ENCODE peak calls at places on chromosomes 4 and X, in five cellular contexts. One of them, this sample, is unnamed.

GRCh38 chrX:69158166-69159040 is 6.8 kb downstream of the PJA1 start:
- DNase-seq in A549: peak
- DNase-seq in ovary: peak
- DNase-seq in stomach: peak
- DNase-seq in sigmoid colon: peak
- DNase-seq in this sample: peak

GRCh38 chrX:102863735-102864134 is 73.3 kb upstream of the RAB40AL start:
- DNase-seq in A549: peak
- DNase-seq in ovary: peak
- DNase-seq in stomach: peak
- DNase-seq in sigmoid colon: peak
- DNase-seq in this sample: peak

GRCh38 chr4:8589336-8589735 is 3.2 kb upstream of the CPZ start:
- DNase-seq in A549: no peak
- DNase-seq in ovary: peak
- DNase-seq in stomach: no peak
- DNase-seq in sigmoid colon: peak
- DNase-seq in this sample: no peak

GRCh38 chrX:123833387-123833786 is 26.5 kb upstream of the XIAP start:
- DNase-seq in A549: peak
- DNase-seq in ovary: peak
- DNase-seq in stomach: peak
- DNase-seq in sigmoid colon: peak
- DNase-seq in this sample: no peak

GRCh38 chrX:18938710-18939109 is 45.2 kb downstream of the PHKA2 start:
- DNase-seq in A549: no peak
- DNase-seq in ovary: no peak
- DNase-seq in stomach: no peak
- DNase-seq in sigmoid colon: no peak
- DNase-seq in this sample: no peak

GRCh38 chrX:8984231-8984630 is 49.7 kb downstream of the FAM9B start:
- DNase-seq in A549: no peak
- DNase-seq in ovary: no peak
- DNase-seq in stomach: no peak
- DNase-seq in sigmoid colon: no peak
- DNase-seq in this sample: no peak

GRCh38 chr4:156298230-156298629 is 344.6 kb upstream of the CTSO start:
- DNase-seq in A549: no peak
- DNase-seq in ovary: no peak
- DNase-seq in stomach: no peak
- DNase-seq in sigmoid colon: peak
- DNase-seq in this sample: no peak

GRCh38 chr4:88522702-88523324 is 763 bp downstream of the PYURF start:
- DNase-seq in A549: peak
- DNase-seq in ovary: peak
- DNase-seq in stomach: peak
- DNase-seq in sigmoid colon: peak
- DNase-seq in this sample: peak

GRCh38 chrX:30887721-30888120 is 1.3 kb downstream of the TAB3 start:
- DNase-seq in A549: no peak
- DNase-seq in ovary: no peak
- DNase-seq in stomach: no peak
- DNase-seq in sigmoid colon: no peak
- DNase-seq in this sample: no peak

GRCh38 chr4:113849771-113850170 is 88.2 kb upstream of the CAMK2D start:
- DNase-seq in A549: no peak
- DNase-seq in ovary: peak
- DNase-seq in stomach: no peak
- DNase-seq in sigmoid colon: no peak
- DNase-seq in this sample: no peak

GRCh38 chr4:99710681-99711345 is 53.2 kb upstream of the C4orf54 start:
- DNase-seq in A549: no peak
- DNase-seq in ovary: no peak
- DNase-seq in stomach: no peak
- DNase-seq in sigmoid colon: no peak
- DNase-seq in this sample: no peak

GRCh38 chr4:142160509-142160908 is 524.1 kb downstream of the IL15 start:
- DNase-seq in A549: no peak
- DNase-seq in ovary: no peak
- DNase-seq in stomach: no peak
- DNase-seq in sigmoid colon: no peak
- DNase-seq in this sample: no peak

GRCh38 chr4:16705341-16705740 is 193.1 kb downstream of the LDB2 start:
- DNase-seq in A549: no peak
- DNase-seq in ovary: no peak
- DNase-seq in stomach: no peak
- DNase-seq in sigmoid colon: no peak
- DNase-seq in this sample: no peak

GRCh38 chr4:112352736-112353135 is 55.6 kb downstream of the ALPK1 start:
- DNase-seq in A549: no peak
- DNase-seq in ovary: no peak
- DNase-seq in stomach: no peak
- DNase-seq in sigmoid colon: no peak
- DNase-seq in this sample: no peak

GRCh38 chr4:73847507-73848182 is 5.5 kb upstream of the PF4V1 start:
- DNase-seq in A549: no peak
- DNase-seq in ovary: no peak
- DNase-seq in stomach: no peak
- DNase-seq in sigmoid colon: no peak
- DNase-seq in this sample: no peak

GRCh38 chr4:27759621-27760020 is 899.0 kb downstream of the STIM2 start:
- DNase-seq in A549: no peak
- DNase-seq in ovary: no peak
- DNase-seq in stomach: no peak
- DNase-seq in sigmoid colon: no peak
- DNase-seq in this sample: no peak

GRCh38 chr4:157687971-157688370 is 467.4 kb downstream of the GRIA2 start:
- DNase-seq in A549: no peak
- DNase-seq in ovary: no peak
- DNase-seq in stomach: no peak
- DNase-seq in sigmoid colon: no peak
- DNase-seq in this sample: no peak

GRCh38 chr4:176001171-176002006 is 64.3 kb upstream of the WDR17 start:
- DNase-seq in A549: peak
- DNase-seq in ovary: peak
- DNase-seq in stomach: no peak
- DNase-seq in sigmoid colon: peak
- DNase-seq in this sample: no peak

GRCh38 chr4:5361968-5362367 is 310.7 kb downstream of the STK32B start:
- DNase-seq in A549: no peak
- DNase-seq in ovary: no peak
- DNase-seq in stomach: no peak
- DNase-seq in sigmoid colon: no peak
- DNase-seq in this sample: no peak

GRCh38 chr4:17654701-17655100 is 40.3 kb downstream of the MED28 start:
- DNase-seq in A549: no peak
- DNase-seq in ovary: no peak
- DNase-seq in stomach: no peak
- DNase-seq in sigmoid colon: no peak
- DNase-seq in this sample: no peak

GRCh38 chr4:80646061-80646460 is 310.5 kb downstream of the CFAP299 start:
- DNase-seq in A549: no peak
- DNase-seq in ovary: no peak
- DNase-seq in stomach: no peak
- DNase-seq in sigmoid colon: no peak
- DNase-seq in this sample: no peak

GRCh38 chrX:50483283-50483682 is 12.7 kb upstream of the DGKK start:
- DNase-seq in A549: no peak
- DNase-seq in ovary: no peak
- DNase-seq in stomach: no peak
- DNase-seq in sigmoid colon: no peak
- DNase-seq in this sample: no peak

GRCh38 chr4:173167793-173168395 is 717 bp upstream of the GALNT7 start:
- DNase-seq in A549: peak
- DNase-seq in ovary: peak
- DNase-seq in stomach: peak
- DNase-seq in sigmoid colon: peak
- DNase-seq in this sample: no peak

GRCh38 chr4:161256716-161257115 is 907.1 kb downstream of the FSTL5 start:
- DNase-seq in A549: no peak
- DNase-seq in ovary: no peak
- DNase-seq in stomach: no peak
- DNase-seq in sigmoid colon: no peak
- DNase-seq in this sample: no peak

GRCh38 chr4:183413562-183414200 is 30.8 kb upstream of the CDKN2AIP start:
- DNase-seq in A549: no peak
- DNase-seq in ovary: no peak
- DNase-seq in stomach: no peak
- DNase-seq in sigmoid colon: peak
- DNase-seq in this sample: no peak

GRCh38 chr4:164136181-164136616 is 617.7 kb upstream of the SMIM31 start:
- DNase-seq in A549: no peak
- DNase-seq in ovary: no peak
- DNase-seq in stomach: no peak
- DNase-seq in sigmoid colon: no peak
- DNase-seq in this sample: no peak

GRCh38 chrX:105752334-105752733 is 70.0 kb upstream of the NRK start:
- DNase-seq in A549: no peak
- DNase-seq in ovary: no peak
- DNase-seq in stomach: no peak
- DNase-seq in sigmoid colon: no peak
- DNase-seq in this sample: no peak

GRCh38 chrX:317424-318067 is 1.1 kb downstream of the GTPBP6 start:
- DNase-seq in A549: peak
- DNase-seq in ovary: no peak
- DNase-seq in stomach: no peak
- DNase-seq in sigmoid colon: no peak
- DNase-seq in this sample: no peak

GRCh38 chr4:120080533-120080932 is 13.9 kb upstream of the MAD2L1 start:
- DNase-seq in A549: no peak
- DNase-seq in ovary: no peak
- DNase-seq in stomach: no peak
- DNase-seq in sigmoid colon: no peak
- DNase-seq in this sample: no peak

GRCh38 chr4:176839656-176840055 is 46.9 kb upstream of the VEGFC start:
- DNase-seq in A549: no peak
- DNase-seq in ovary: no peak
- DNase-seq in stomach: no peak
- DNase-seq in sigmoid colon: no peak
- DNase-seq in this sample: no peak

GRCh38 chrX:130110379-130111219 is at the start of gene ELF4:
- DNase-seq in A549: peak
- DNase-seq in ovary: peak
- DNase-seq in stomach: peak
- DNase-seq in sigmoid colon: peak
- DNase-seq in this sample: no peak

GRCh38 chrX:105975382-105975781 is 63.1 kb downstream of the SERPINA7 start:
- DNase-seq in A549: no peak
- DNase-seq in ovary: no peak
- DNase-seq in stomach: no peak
- DNase-seq in sigmoid colon: no peak
- DNase-seq in this sample: no peak

DNA sequence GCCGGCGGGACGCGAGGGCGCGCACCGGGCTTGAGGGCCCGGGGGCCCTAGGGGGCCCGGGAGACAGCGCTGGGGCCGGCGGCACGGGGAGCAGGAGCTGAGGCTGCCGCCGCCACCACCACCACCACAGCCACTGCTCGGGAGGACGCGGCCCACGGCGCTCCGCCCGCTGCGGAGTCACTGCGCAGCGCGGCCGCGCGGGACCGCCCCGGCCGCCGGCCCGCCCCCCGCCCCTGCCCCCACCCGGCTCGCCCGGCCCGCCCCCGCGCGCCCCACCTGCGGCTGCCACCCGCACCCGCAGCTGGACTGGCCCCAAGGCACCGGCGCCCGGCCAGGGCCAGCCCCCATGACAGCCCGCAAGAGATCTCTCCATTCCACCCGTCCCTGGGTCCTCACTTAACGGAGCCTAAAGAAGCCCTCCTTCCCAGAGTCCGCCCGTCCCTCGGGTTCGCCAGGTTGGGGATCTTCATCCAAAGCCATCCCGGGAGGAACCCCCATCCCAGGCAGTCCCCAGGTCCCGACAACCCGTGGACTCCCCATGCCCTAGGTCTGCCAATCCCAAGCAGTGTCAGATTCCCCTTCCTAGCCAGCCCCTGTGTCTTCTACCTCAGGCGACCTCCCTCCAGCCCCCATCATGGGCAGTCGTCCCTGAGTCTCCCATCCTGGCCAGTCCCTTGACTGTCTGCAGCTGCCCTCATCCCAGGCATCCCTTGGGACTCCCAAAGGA is 40.0 kb upstream of the IQSEC2 start:
- DNase-seq in A549: no peak
- DNase-seq in ovary: no peak
- DNase-seq in stomach: no peak
- DNase-seq in sigmoid colon: no peak
- DNase-seq in this sample: no peak
- TF ChIP-seq POLR2A in A549: peak
- TF ChIP-seq POLR2A in ovary: no peak
- TF ChIP-seq POLR2A in stomach: no peak
- TF ChIP-seq POLR2A in sigmoid colon: no peak
- TF ChIP-seq POLR2A in this sample: no peak

GRCh38 chr4:182230256-182230655 is 12.9 kb upstream of the TENM3 start:
- DNase-seq in A549: no peak
- DNase-seq in ovary: no peak
- DNase-seq in stomach: no peak
- DNase-seq in sigmoid colon: no peak
- DNase-seq in this sample: no peak
- H3K4me3 ChIP-seq in A549: no peak
- H3K4me3 ChIP-seq in ovary: no peak
- H3K4me3 ChIP-seq in stomach: no peak
- H3K4me3 ChIP-seq in sigmoid colon: no peak
- H3K4me3 ChIP-seq in this sample: no peak

DNA sequence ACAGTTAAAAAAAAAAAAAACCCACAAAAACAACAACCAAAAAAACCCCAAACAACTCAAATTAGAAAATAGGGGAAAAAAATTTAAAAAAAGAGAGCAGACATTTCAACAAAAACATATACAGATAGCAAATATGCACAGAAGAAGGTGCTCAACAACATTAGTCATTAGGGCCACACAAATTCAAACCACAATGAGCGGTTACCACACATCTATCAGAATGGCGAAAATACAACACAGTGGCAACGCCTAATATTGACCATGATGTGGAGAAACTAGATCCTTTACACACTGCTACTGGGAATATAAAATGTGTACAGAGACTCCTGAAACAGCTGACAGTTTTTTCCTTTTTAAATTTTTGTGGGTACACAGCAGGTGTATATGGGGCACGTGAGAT is 19.4 kb downstream of the LYAR start:
- DNase-seq in A549: no peak
- DNase-seq in ovary: no peak
- DNase-seq in stomach: no peak
- DNase-seq in sigmoid colon: no peak
- DNase-seq in this sample: no peak
- TF ChIP-seq EP300 in A549: no peak
- TF ChIP-seq EP300 in ovary: no peak
- TF ChIP-seq EP300 in stomach: no peak
- TF ChIP-seq EP300 in sigmoid colon: no peak
- TF ChIP-seq EP300 in this sample: no peak

DNA sequence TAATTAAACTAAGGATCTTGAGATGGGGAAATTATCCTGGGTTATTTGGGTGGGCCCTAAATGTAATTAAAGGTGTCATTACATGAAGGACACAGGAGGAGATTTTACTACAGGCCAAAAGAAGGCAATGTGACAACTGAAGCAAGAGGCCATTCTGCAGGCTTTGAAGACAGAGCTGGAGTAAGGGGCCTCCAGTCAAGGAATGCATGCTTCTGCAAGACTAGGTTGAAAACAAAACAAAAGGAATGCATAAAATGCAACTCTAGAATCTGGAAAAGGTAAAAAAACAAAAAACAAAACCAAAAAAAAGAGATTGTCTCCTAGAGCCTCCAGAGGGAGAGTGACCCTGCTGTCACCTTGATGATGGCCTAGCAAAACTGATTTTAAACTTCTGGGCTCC is 21.6 kb downstream of the ERVMER34-1 start:
- DNase-seq in A549: no peak
- DNase-seq in ovary: no peak
- DNase-seq in stomach: no peak
- DNase-seq in sigmoid colon: no peak
- DNase-seq in this sample: no peak
- TF ChIP-seq POLR2A in A549: no peak
- TF ChIP-seq POLR2A in ovary: no peak
- TF ChIP-seq POLR2A in stomach: no peak
- TF ChIP-seq POLR2A in sigmoid colon: no peak
- TF ChIP-seq POLR2A in this sample: no peak

This sample was measured in tibial nerve.